ENCODE peak calls at places on chromosomes 1 and 21, in four cellular contexts. N is CD8-positive, alpha-beta T cell; P is HCEC 1CT; V is foreskin fibroblast. B is an unnamed sample.

GRCh38 chr1:197526736-197527371 is 248.4 kb downstream of the DENND1B start:
- DNase-seq in P (peak; percentile 61), V (no peak), N (no peak), B (no peak)

GRCh38 chr1:2049517-2050481 is at the start of gene PRKCZ:
- DNase-seq in N (peak; percentile 94), P (no peak), V (no peak), B (no peak)

GRCh38 chr1:18404460-18404859 is 76.3 kb upstream of the KLHDC7A start:
- DNase-seq in P (no peak), N (no peak), V (no peak), B (no peak)

GRCh38 chr1:227901906-227902640 is 45.7 kb downstream of the WNT9A start:
- DNase-seq in N (no peak), P (peak; percentile 10), V (no peak), B (peak; percentile 52)

GRCh38 chr21:42084079-42084478 is 13.0 kb downstream of the UMODL1 start:
- DNase-seq in N (no peak), V (no peak), P (no peak), B (no peak)

GRCh38 chr1:164753521-164754077 is 194.6 kb downstream of the PBX1 start:
- DNase-seq in V (no peak), N (no peak), P (no peak), B (no peak)

GRCh38 chr21:37159053-37159776 is 86.2 kb downstream of the TTC3 start:
- DNase-seq in V (no peak), N (no peak), P (peak; percentile 20), B (no peak)

GRCh38 chr1:209835782-209836298 is 8.1 kb downstream of the UTP25 start:
- DNase-seq in P (peak; percentile 76), N (no peak), V (peak; percentile 59), B (peak; percentile 42)

GRCh38 chr1:18724001-18724411 is 93.4 kb downstream of the PAX7 start:
- DNase-seq in P (no peak), N (no peak), V (no peak), B (no peak)

GRCh38 chr1:68120136-68120791 is 69.8 kb upstream of the DIRAS3 start:
- DNase-seq in N (no peak), V (peak; percentile 68), P (peak; percentile 80), B (peak; percentile 75)

GRCh38 chr1:231508497-231508896 is 20.0 kb upstream of the TSNAX start:
- DNase-seq in V (no peak), P (no peak), N (no peak), B (no peak)